ENCODE peak calls at places on chromosomes 2 and 18, in ten cellular contexts. L, S, X, I, U, O, R, Z, M and E are unnamed samples. For H3K9me3, the result is how much of the 10 kb centered on the place peaks cover.

GRCh38 chr2:133167990-133168389 is 400.3 kb downstream of the NCKAP5 start:
- DNase-seq in L (peak), S (no peak), X (no peak), I (no peak), U (no peak), O (no peak), R (no peak), Z (no peak), M (no peak), E (no peak)

GRCh38 chr2:16623046-16623445 is 42.6 kb downstream of the CYRIA start:
- DNase-seq in L (no peak), S (no peak), X (no peak), I (peak), U (no peak), O (no peak), R (no peak), Z (no peak), M (no peak), E (no peak)

GRCh38 chr2:44826601-44827000 is 114.9 kb upstream of the SIX3 start:
- DNase-seq in L (no peak), S (no peak), X (no peak), I (no peak), U (no peak), O (no peak), R (no peak), Z (no peak), M (no peak), E (no peak)

GRCh38 chr2:96404446-96405373 is 69.1 kb downstream of the NCAPH start:
- DNase-seq in L (no peak), S (no peak), X (peak), I (no peak), U (no peak), O (no peak), R (no peak), Z (peak), M (peak), E (no peak)

GRCh38 chr2:240902615-240903041 is 3.5 kb upstream of the CROCC2 start:
- DNase-seq in L (no peak), S (no peak), X (no peak), I (no peak), U (no peak), O (no peak), R (peak), Z (no peak), M (no peak), E (no peak)

GRCh38 chr18:72155327-72155726 is 388.8 kb downstream of the CBLN2 start:
- DNase-seq in L (no peak), S (no peak), X (no peak), I (peak), U (no peak), O (no peak), R (no peak), Z (no peak), M (no peak), E (no peak)

GRCh38 chr18:50817898-50818250 is 1.9 kb downstream of the MRO start:
- DNase-seq in L (no peak), S (no peak), X (no peak), I (peak), U (no peak), O (no peak), R (no peak), Z (no peak), M (no peak), E (no peak)

GRCh38 chr18:394276-394996 is 106.1 kb downstream of the COLEC12 start:
- DNase-seq in L (no peak), S (no peak), X (no peak), I (no peak), U (no peak), O (no peak), R (no peak), Z (no peak), M (no peak), E (no peak)

GRCh38 chr2:38734299-38735058 is 16.7 kb downstream of the SRSF7 start:
- DNase-seq in L (no peak), S (no peak), X (no peak), I (no peak), U (peak), O (no peak), R (no peak), Z (peak), M (no peak), E (no peak)

GRCh38 chr2:20012282-20013060 is at the start of gene MATN3:
- DNase-seq in L (no peak), S (no peak), X (peak), I (peak), U (peak), O (peak), R (peak), Z (no peak), M (peak), E (peak)

GRCh38 chr2:4340536-4340935 is 637.2 kb downstream of the DCDC2C start:
- DNase-seq in L (no peak), S (no peak), X (no peak), I (no peak), U (no peak), O (no peak), R (no peak), Z (no peak), M (no peak), E (no peak)

GRCh38 chr18:47418746-47419145 is 167.3 kb upstream of the SKOR2 start:
- DNase-seq in L (no peak), S (no peak), X (no peak), I (no peak), U (no peak), O (no peak), R (no peak), Z (no peak), M (no peak), E (no peak)

GRCh38 chr2:58680938-58681337 is 439.8 kb upstream of the FANCL start:
- DNase-seq in L (no peak), S (no peak), X (no peak), I (peak), U (no peak), O (no peak), R (no peak), Z (no peak), M (no peak), E (no peak)

GRCh38 chr2:236963631-236964030 is 122.1 kb upstream of the COPS8 start:
- DNase-seq in L (no peak), S (no peak), X (no peak), I (no peak), U (no peak), O (no peak), R (peak), Z (no peak), M (no peak), E (no peak)

GRCh38 chr2:239263231-239263936 is 137.4 kb downstream of the HDAC4 start:
- DNase-seq in L (no peak), S (no peak), X (no peak), I (peak), U (no peak), O (no peak), R (peak), Z (peak), M (peak), E (no peak)

GRCh38 chr18:26052497-26052896 is 37.9 kb downstream of the SS18 start:
- DNase-seq in L (no peak), S (no peak), X (no peak), I (no peak), U (no peak), O (no peak), R (no peak), Z (no peak), M (no peak), E (no peak)

GRCh38 chr2:10772868-10773215 is 39.7 kb downstream of the PDIA6 start:
- DNase-seq in L (no peak), S (no peak), X (no peak), I (no peak), U (no peak), O (no peak), R (no peak), Z (no peak), M (no peak), E (no peak)

GRCh38 chr2:207333599-207334308 is 168.0 kb upstream of the KLF7 start:
- DNase-seq in L (no peak), S (no peak), X (no peak), I (no peak), U (no peak), O (no peak), R (no peak), Z (no peak), M (no peak), E (no peak)

GRCh38 chr2:27627963-27628766 is 647 bp downstream of the CCDC121 start:
- DNase-seq in L (no peak), S (no peak), X (no peak), I (peak), U (no peak), O (no peak), R (peak), Z (no peak), M (no peak), E (peak)

GRCh38 chr2:6637329-6637728 is 228.4 kb downstream of the CMPK2 start:
- DNase-seq in L (no peak), S (no peak), X (no peak), I (no peak), U (no peak), O (no peak), R (no peak), Z (no peak), M (no peak), E (no peak)

GRCh38 chr2:29293830-29294438 is 178.7 kb downstream of the CLIP4 start:
- DNase-seq in L (peak), S (no peak), X (no peak), I (peak), U (no peak), O (peak), R (peak), Z (no peak), M (no peak), E (peak)

GRCh38 chr2:127411609-127412370 is 6.4 kb upstream of the PROC start:
- DNase-seq in L (no peak), S (no peak), X (no peak), I (no peak), U (no peak), O (no peak), R (no peak), Z (peak), M (no peak), E (peak)

GRCh38 chr2:232387451-232388171 is 9.1 kb downstream of the ALPP start:
- DNase-seq in L (no peak), S (no peak), X (no peak), I (no peak), U (no peak), O (no peak), R (peak), Z (no peak), M (no peak), E (no peak)

GRCh38 chr2:152363933-152364332 is 29.0 kb downstream of the FMNL2 start:
- DNase-seq in L (no peak), S (no peak), X (no peak), I (no peak), U (no peak), O (no peak), R (no peak), Z (no peak), M (no peak), E (no peak)

GRCh38 chr18:12291690-12292089 is 16.4 kb upstream of the TUBB6 start:
- DNase-seq in L (no peak), S (no peak), X (no peak), I (no peak), U (no peak), O (no peak), R (no peak), Z (no peak), M (no peak), E (no peak)

GRCh38 chr18:40355701-40356100 is 1599.3 kb upstream of the PIK3C3 start:
- DNase-seq in L (no peak), S (no peak), X (no peak), I (peak), U (no peak), O (no peak), R (no peak), Z (no peak), M (no peak), E (no peak)

GRCh38 chr2:239108459-239108858 is 260.6 kb downstream of the TWIST2 start:
- DNase-seq in L (no peak), S (no peak), X (no peak), I (no peak), U (no peak), O (no peak), R (no peak), Z (no peak), M (no peak), E (no peak)

GRCh38 chr18:21444465-21445023 is 156.0 kb downstream of the ESCO1 start:
- DNase-seq in L (peak), S (no peak), X (no peak), I (peak), U (no peak), O (peak), R (peak), Z (no peak), M (no peak), E (peak)

GRCh38 chr2:35114765-35115164 is 1240.8 kb upstream of the CRIM1 start:
- DNase-seq in L (no peak), S (no peak), X (no peak), I (no peak), U (no peak), O (no peak), R (peak), Z (no peak), M (no peak), E (peak)

GRCh38 chr2:148876190-148876588 is 1.2 kb downstream of the KIF5C start:
- DNase-seq in L (no peak), S (no peak), X (no peak), I (no peak), U (no peak), O (peak), R (peak), Z (no peak), M (no peak), E (no peak)

GRCh38 chr2:229815858-229816257 is 101.5 kb upstream of the DNER start:
- DNase-seq in L (no peak), S (no peak), X (no peak), I (no peak), U (no peak), O (no peak), R (no peak), Z (no peak), M (no peak), E (peak)

GRCh38 chr2:73243884-73244570 is 9.9 kb downstream of the CCT7 start:
- DNase-seq in L (no peak), S (no peak), X (no peak), I (peak), U (no peak), O (no peak), R (peak), Z (no peak), M (no peak), E (no peak)

GRCh38 chr2:179340678-179341077 is 76.0 kb upstream of the SESTD1 start:
- DNase-seq in L (no peak), S (no peak), X (no peak), I (peak), U (no peak), O (no peak), R (no peak), Z (no peak), M (no peak), E (no peak)

GRCh38 chr2:2158176-2158826 is 172.8 kb downstream of the MYT1L start:
- DNase-seq in L (no peak), S (no peak), X (no peak), I (no peak), U (no peak), O (no peak), R (no peak), Z (no peak), M (no peak), E (no peak)
- H3K9me3 ChIP-seq in L (under half), S (under half), X (under half), I (under half), U (under half), O (under half), R (under half), Z (under half), M (under half), E (under half)

GRCh38 chr2:26081601-26082000 is 47.7 kb downstream of the RAB10 start:
- DNase-seq in L (no peak), S (no peak), X (no peak), I (no peak), U (no peak), O (no peak), R (no peak), Z (no peak), M (no peak), E (no peak)
- H3K9me3 ChIP-seq in L (under half), S (under half), X (under half), I (under half), U (under half), O (under half), R (half or more), Z (under half), M (under half), E (under half)

DNA sequence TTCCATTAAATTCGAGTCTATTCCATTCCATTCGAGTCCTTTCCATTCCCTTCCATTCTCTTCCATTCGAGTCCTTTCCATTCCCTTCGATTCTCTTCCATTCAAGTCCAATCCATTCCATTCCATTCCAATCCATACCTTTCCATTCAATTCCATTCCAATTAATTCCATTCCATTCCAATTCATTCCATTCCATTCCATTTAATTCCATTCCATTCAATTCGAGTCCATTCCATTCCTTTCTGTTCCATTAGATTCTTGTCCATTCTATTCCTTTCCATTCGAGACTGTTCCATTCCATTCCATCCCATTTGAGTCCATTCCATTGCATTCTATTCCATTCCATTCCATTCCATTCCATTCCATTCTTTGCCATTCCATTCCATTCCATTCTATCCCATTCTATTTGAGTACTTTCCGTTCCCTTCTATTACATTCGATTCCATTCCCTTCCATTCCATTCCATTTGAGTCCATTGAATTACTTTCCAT is 1130.0 kb downstream of the RPIA start:
- DNase-seq in L (no peak), S (no peak), X (no peak), I (no peak), U (no peak), O (no peak), R (no peak), Z (no peak), M (no peak), E (no peak)
- H3K9me3 ChIP-seq in L (half or more), S (under half), X (half or more), I (under half), U (under half), O (under half), R (under half), Z (under half), M (under half), E (under half)

GRCh38 chr2:2731101-2731850 is 400.2 kb upstream of the MYT1L start:
- DNase-seq in L (no peak), S (no peak), X (no peak), I (no peak), U (no peak), O (no peak), R (no peak), Z (no peak), M (no peak), E (no peak)
- H3K9me3 ChIP-seq in L (under half), S (under half), X (under half), I (under half), U (under half), O (under half), R (under half), Z (under half), M (under half), E (under half)

DNA sequence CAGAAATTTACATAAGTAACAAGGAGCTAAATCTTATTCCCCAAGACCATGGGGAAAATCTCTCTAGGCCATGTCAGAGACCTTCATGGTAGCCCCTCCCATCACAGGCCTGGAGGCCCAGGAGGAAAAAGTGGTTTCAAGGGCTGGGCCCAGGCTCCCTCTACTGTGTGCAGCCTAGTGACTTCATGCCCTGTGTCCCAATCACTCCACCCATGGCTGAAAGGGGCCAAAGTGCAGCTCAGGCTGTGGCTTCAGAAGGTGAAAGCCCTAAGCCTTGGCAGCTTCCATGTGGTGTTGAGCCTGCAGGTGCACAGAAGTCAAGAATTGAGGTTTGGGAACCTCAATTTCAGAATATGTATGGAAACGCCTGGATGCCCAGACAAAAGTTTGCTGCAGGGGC is 1612.7 kb upstream of the SLC39A10 start:
- DNase-seq in L (no peak), S (no peak), X (no peak), I (no peak), U (no peak), O (no peak), R (no peak), Z (no peak), M (no peak), E (no peak)
- H3K9me3 ChIP-seq in L (under half), S (under half), X (under half), I (under half), U (under half), O (under half), R (under half), Z (under half), M (under half), E (under half)

GRCh38 chr2:116440104-116440653 is 1374.3 kb upstream of the DDX18 start:
- DNase-seq in L (no peak), S (no peak), X (no peak), I (no peak), U (no peak), O (no peak), R (no peak), Z (no peak), M (no peak), E (no peak)

DNA sequence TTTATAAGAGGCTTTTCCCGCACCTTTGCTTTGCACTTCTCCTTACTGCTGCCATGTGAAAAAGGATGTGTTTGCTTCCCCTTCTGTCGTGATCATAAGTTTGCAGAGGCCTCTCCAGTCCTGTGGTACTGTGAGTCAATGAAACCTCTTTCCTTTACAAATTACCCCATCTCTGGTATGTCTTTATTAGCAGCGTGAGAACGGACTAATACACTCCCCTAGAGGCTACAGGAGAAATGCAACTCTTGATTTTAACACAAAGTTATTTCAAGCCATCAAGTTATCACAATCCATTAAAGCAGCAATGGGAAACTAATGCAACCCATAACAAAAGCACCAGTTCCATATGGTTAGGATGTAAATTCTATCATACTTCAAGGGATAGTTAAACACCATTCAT is 1378.8 kb upstream of the DDX18 start:
- DNase-seq in L (peak), S (no peak), X (no peak), I (no peak), U (no peak), O (no peak), R (no peak), Z (no peak), M (no peak), E (no peak)
- H3K9me3 ChIP-seq in L (under half), S (under half), X (under half), I (under half), U (under half), O (under half), R (under half), Z (under half), M (under half), E (under half)

DNA sequence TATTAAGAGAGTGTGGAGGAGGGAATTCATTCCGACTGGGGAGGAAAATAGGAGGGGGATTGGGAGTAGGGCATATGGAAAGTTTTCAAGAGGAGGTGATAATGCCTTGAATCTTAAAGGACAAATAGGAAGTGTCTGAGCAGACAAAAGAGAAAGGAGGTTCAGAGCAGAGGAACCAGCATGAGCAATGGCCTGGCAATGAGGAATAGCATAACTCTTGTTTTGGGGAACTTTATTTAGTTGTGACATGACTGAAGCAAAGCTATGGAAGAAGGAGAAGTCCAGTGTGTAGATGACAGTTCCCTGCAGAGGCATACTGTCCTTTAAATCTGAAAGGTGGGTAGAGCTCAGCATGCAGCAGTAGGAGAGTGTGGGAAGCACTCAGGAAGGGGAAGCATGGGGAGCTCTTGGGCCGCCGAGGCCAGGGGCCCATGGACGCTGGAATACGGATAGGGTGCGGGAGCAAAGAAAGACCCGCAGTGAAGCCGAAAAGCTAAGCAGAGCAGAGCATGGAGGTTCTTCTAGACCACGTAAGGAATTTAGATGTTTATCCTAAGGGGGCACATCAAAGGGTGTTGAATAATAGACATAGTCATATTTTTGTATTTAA is 173.8 kb downstream of the SEPTIN10 start:
- DNase-seq in L (no peak), S (no peak), X (no peak), I (no peak), U (peak), O (no peak), R (peak), Z (no peak), M (no peak), E (no peak)
- H3K9me3 ChIP-seq in L (under half), S (under half), X (under half), I (under half), U (under half), O (under half), R (under half), Z (under half), M (under half), E (under half)

DNA sequence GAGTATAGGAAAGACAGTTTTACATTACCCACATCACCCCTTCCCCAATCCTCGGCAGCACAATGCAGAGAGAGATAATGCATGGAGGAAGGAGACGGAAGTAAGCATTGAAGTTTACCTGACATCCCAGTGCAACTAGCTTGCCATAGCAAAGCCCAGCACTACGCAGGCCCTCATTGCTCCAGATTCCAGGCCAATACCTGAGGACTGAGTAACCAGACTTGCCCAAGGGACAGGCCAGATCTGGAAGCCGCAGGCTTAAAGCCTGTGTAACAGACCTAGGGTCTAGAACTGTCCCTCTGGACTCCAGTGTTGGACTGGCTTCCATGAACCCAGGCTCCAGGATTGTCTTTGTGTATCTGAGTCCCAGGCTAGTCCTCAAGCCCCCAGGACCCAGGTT is 17.6 kb downstream of the SERPINB4 start:
- DNase-seq in L (no peak), S (no peak), X (no peak), I (no peak), U (no peak), O (no peak), R (no peak), Z (no peak), M (no peak), E (no peak)
- H3K9me3 ChIP-seq in L (under half), S (under half), X (under half), I (under half), U (under half), O (under half), R (under half), Z (under half), M (under half), E (under half)